ENCODE peak calls at places on chromosome 10, in nine cellular contexts. V is SK-N-SH; W is neuronal stem cell; A is activated CD4-positive, CD25-positive, alpha-beta regulatory T cell; R is frontal cortex; Z is D341Med; U is stimulated activated naive B cell treated with anti-CD40 and anti-IgM and Interleukin-4, amounts not matched to agents 10 μg/mL and 1 μg/mL and 100 μg/mL, for 72 hours; S is HEK293T; O is GM04503. N is an unnamed sample.

GRCh38 chr10:122850705-122851640 is 5.3 kb upstream of the CUZD1 start:
- DNase-seq in V (no peak), W (no peak), A (no peak), R (no peak), Z (no peak), U (no peak), S (no peak), O (no peak), N (no peak)

GRCh38 chr10:13685885-13686284 is 99.1 kb downstream of the PRPF18 start:
- DNase-seq in V (no peak), W (no peak), A (no peak), R (no peak), Z (no peak), U (no peak), S (no peak), O (no peak), N (no peak)

GRCh38 chr10:48541144-48541795 is 63.6 kb downstream of the ARHGAP22 start:
- DNase-seq in V (no peak), W (no peak), A (no peak), R (no peak), Z (no peak), U (no peak), S (no peak), O (no peak), N (no peak)

GRCh38 chr10:87503892-87504291 is 801 bp upstream of the MINPP1 start:
- DNase-seq in V (peak; percentile 14), W (no peak), A (no peak), R (no peak), Z (no peak), U (no peak), S (no peak), O (no peak), N (no peak)

GRCh38 chr10:49141541-49142332 is 7.9 kb upstream of the FAM170B start:
- DNase-seq in V (no peak), W (no peak), A (no peak), R (no peak), Z (no peak), U (no peak), S (no peak), O (no peak), N (no peak)

GRCh38 chr10:29119374-29119773 is 169.5 kb upstream of the LYZL1 start:
- DNase-seq in V (no peak), W (no peak), A (no peak), R (no peak), Z (peak; percentile 45), U (no peak), S (peak; percentile 63), O (no peak), N (no peak)

GRCh38 chr10:114566064-114566463 is 92.0 kb downstream of the ABLIM1 start:
- DNase-seq in V (no peak), W (no peak), A (no peak), R (no peak), Z (no peak), U (no peak), S (no peak), O (no peak), N (no peak)

GRCh38 chr10:89916481-89916880 is 215.1 kb downstream of the KIF20B start:
- DNase-seq in V (no peak), W (no peak), A (no peak), R (no peak), Z (no peak), U (no peak), S (no peak), O (no peak), N (no peak)

GRCh38 chr10:112307631-112308502 is 24.7 kb downstream of the TECTB start:
- DNase-seq in V (peak; percentile 66), W (peak; percentile 44), A (no peak), R (peak; percentile 42), Z (peak; percentile 67), U (peak; percentile 9), S (peak; percentile 74), O (no peak), N (no peak)

GRCh38 chr10:11017575-11018425 is at the start of gene CELF2:
- DNase-seq in V (peak; percentile 67), W (peak; percentile 65), A (peak; percentile 21), R (peak; percentile 42), Z (peak; percentile 84), U (peak; percentile 34), S (peak; percentile 55), O (no peak), N (no peak)

GRCh38 chr10:93806882-93807281 is 49.1 kb downstream of the LGI1 start:
- DNase-seq in V (no peak), W (no peak), A (no peak), R (no peak), Z (no peak), U (no peak), S (no peak), O (no peak), N (no peak)

GRCh38 chr10:43160067-43160918 is 22.0 kb downstream of the CSGALNACT2 start:
- DNase-seq in V (no peak), W (no peak), A (no peak), R (no peak), Z (no peak), U (peak; percentile 13), S (no peak), O (peak; percentile 31), N (peak; percentile 32)

GRCh38 chr10:15579605-15580004 is 140.1 kb downstream of the ITGA8 start:
- DNase-seq in V (no peak), W (no peak), A (no peak), R (no peak), Z (no peak), U (no peak), S (no peak), O (no peak), N (no peak)

GRCh38 chr10:71092812-71093391 is 119.5 kb upstream of the UNC5B start:
- DNase-seq in V (no peak), W (no peak), A (no peak), R (no peak), Z (peak; percentile 3), U (no peak), S (peak; percentile 5), O (no peak), N (no peak)

GRCh38 chr10:100653957-100654834 is 91.2 kb upstream of the PAX2 start:
- DNase-seq in V (peak; percentile 81), W (no peak), A (no peak), R (no peak), Z (peak; percentile 52), U (no peak), S (peak; percentile 67), O (no peak), N (no peak)

GRCh38 chr10:122162566-122163181 is 108.4 kb upstream of the BTBD16 start:
- DNase-seq in V (peak; percentile 71), W (peak; percentile 46), A (no peak), R (no peak), Z (no peak), U (no peak), S (peak; percentile 62), O (no peak), N (no peak)

GRCh38 chr10:110431659-110432058 is 66.0 kb upstream of the DUSP5 start:
- DNase-seq in V (no peak), W (no peak), A (no peak), R (no peak), Z (no peak), U (no peak), S (no peak), O (no peak), N (no peak)

GRCh38 chr10:6136215-6137201 is 47.7 kb downstream of the RBM17 start:
- DNase-seq in V (peak; percentile 29), W (no peak), A (peak; percentile 23), R (no peak), Z (no peak), U (no peak), S (no peak), O (peak; percentile 49), N (no peak)

GRCh38 chr10:42367532-42368230 is 270.7 kb downstream of the ZNF33B start:
- DNase-seq in V (peak; percentile 92), W (peak; percentile 20), A (no peak), R (peak; percentile 86), Z (peak; percentile 30), U (peak; percentile 71), S (peak; percentile 8), O (no peak), N (peak; percentile 82)

GRCh38 chr10:114291516-114291915 is 52.5 kb downstream of the VWA2 start:
- DNase-seq in V (no peak), W (no peak), A (no peak), R (no peak), Z (no peak), U (no peak), S (no peak), O (no peak), N (no peak)

GRCh38 chr10:43623351-43623750 is 17.1 kb downstream of the ZNF485 start:
- DNase-seq in V (peak; percentile 16), W (no peak), A (no peak), R (no peak), Z (no peak), U (no peak), S (no peak), O (no peak), N (no peak)

GRCh38 chr10:31069411-31069810 is 37.7 kb upstream of the ZNF438 start:
- DNase-seq in V (no peak), W (no peak), A (no peak), R (no peak), Z (peak; percentile 46), U (no peak), S (no peak), O (no peak), N (no peak)